ENCODE peak calls at places on chromosomes 16 and 17, in ten cellular contexts. Y is heart right ventricle; D is adrenal gland; Z is AG04450; I is AG09309; T is CD8-positive, alpha-beta T cell; Q is CD4-positive, CD25-positive, alpha-beta regulatory T cell; X is fibroblast of pulmonary artery; B is thoracic aorta; J is left ventricle myocardium inferior. L is an unnamed sample.

GRCh38 chr17:545156-545555 is 169.5 kb downstream of the VPS53 start:
- DNase-seq in Y (no peak), D (no peak), Z (no peak), I (no peak), T (no peak), Q (no peak), X (no peak), B (no peak), J (no peak), L (no peak)

GRCh38 chr16:70598937-70599503 is 47.3 kb upstream of the IL34 start:
- DNase-seq in Y (no peak), D (no peak), Z (no peak), I (no peak), T (no peak), Q (no peak), X (peak), B (no peak), J (no peak), L (no peak)

GRCh38 chr17:42720996-42721583 is 23.8 kb downstream of the EZH1 start:
- DNase-seq in Y (peak), D (no peak), Z (peak), I (peak), T (no peak), Q (peak), X (peak), B (no peak), J (no peak), L (peak)

GRCh38 chr17:77681820-77682219 is 276.7 kb upstream of the TNRC6C start:
- DNase-seq in Y (peak), D (no peak), Z (no peak), I (no peak), T (no peak), Q (no peak), X (peak), B (no peak), J (peak), L (no peak)

GRCh38 chr17:16027708-16028584 is 28.3 kb downstream of the TTC19 start:
- DNase-seq in Y (no peak), D (peak), Z (peak), I (peak), T (peak), Q (peak), X (peak), B (no peak), J (no peak), L (peak)

GRCh38 chr16:56424791-56425438 is 430 bp downstream of the AMFR start:
- DNase-seq in Y (peak), D (peak), Z (no peak), I (no peak), T (peak), Q (peak), X (no peak), B (no peak), J (peak), L (peak)

GRCh38 chr16:67185866-67186134 is 2.0 kb upstream of the MATCAP1 start:
- DNase-seq in Y (no peak), D (no peak), Z (no peak), I (no peak), T (no peak), Q (no peak), X (no peak), B (no peak), J (no peak), L (no peak)

GRCh38 chr16:85755929-85756768 is 5.3 kb upstream of the C16orf74 start:
- DNase-seq in Y (no peak), D (no peak), Z (no peak), I (no peak), T (no peak), Q (no peak), X (no peak), B (no peak), J (no peak), L (no peak)

GRCh38 chr17:59436900-59437299 is 105.4 kb downstream of the YPEL2 start:
- DNase-seq in Y (peak), D (no peak), Z (no peak), I (no peak), T (no peak), Q (no peak), X (no peak), B (no peak), J (peak), L (no peak)

GRCh38 chr16:81627024-81627423 is 152.1 kb upstream of the PLCG2 start:
- DNase-seq in Y (no peak), D (no peak), Z (no peak), I (no peak), T (no peak), Q (no peak), X (peak), B (no peak), J (no peak), L (peak)

GRCh38 chr17:58156839-58157803 is 8.9 kb downstream of the OR4D1 start:
- DNase-seq in Y (no peak), D (no peak), Z (no peak), I (no peak), T (peak), Q (peak), X (no peak), B (no peak), J (peak), L (peak)

GRCh38 chr17:2025220-2025621 is at the start of gene RTN4RL1:
- DNase-seq in Y (peak), D (peak), Z (no peak), I (no peak), T (peak), Q (peak), X (peak), B (no peak), J (peak), L (peak)

GRCh38 chr16:25747160-25747758 is 55.5 kb downstream of the HS3ST4 start:
- DNase-seq in Y (no peak), D (peak), Z (no peak), I (no peak), T (no peak), Q (no peak), X (peak), B (no peak), J (no peak), L (peak)

GRCh38 chr17:38606646-38607611 is 1.2 kb upstream of the SRCIN1 start:
- DNase-seq in Y (peak), D (no peak), Z (no peak), I (no peak), T (no peak), Q (no peak), X (no peak), B (no peak), J (peak), L (no peak)

GRCh38 chr16:66925322-66925840 is at the start of gene RRAD:
- DNase-seq in Y (peak), D (peak), Z (no peak), I (no peak), T (no peak), Q (no peak), X (peak), B (peak), J (peak), L (no peak)

GRCh38 chr16:71479420-71479819 is 9.7 kb downstream of the ZNF19 start:
- DNase-seq in Y (no peak), D (no peak), Z (no peak), I (no peak), T (no peak), Q (no peak), X (peak), B (no peak), J (no peak), L (peak)

GRCh38 chr16:1932050-1933028 is 10.7 kb downstream of the MSRB1 start:
- DNase-seq in Y (no peak), D (peak), Z (no peak), I (no peak), T (no peak), Q (no peak), X (peak), B (no peak), J (no peak), L (peak)

GRCh38 chr16:77816293-77816692 is 27.9 kb downstream of the VAT1L start:
- DNase-seq in Y (no peak), D (no peak), Z (peak), I (no peak), T (no peak), Q (no peak), X (peak), B (no peak), J (no peak), L (no peak)

GRCh38 chr16:87634411-87634810 is 32.1 kb downstream of the JPH3 start:
- DNase-seq in Y (no peak), D (no peak), Z (no peak), I (no peak), T (no peak), Q (no peak), X (no peak), B (no peak), J (no peak), L (no peak)

GRCh38 chr16:66478733-66479511 is 51.8 kb downstream of the BEAN1 start:
- DNase-seq in Y (peak), D (peak), Z (no peak), I (no peak), T (peak), Q (peak), X (peak), B (peak), J (peak), L (peak)

GRCh38 chr16:68351991-68352431 is 41.2 kb downstream of the PRMT7 start:
- DNase-seq in Y (no peak), D (no peak), Z (no peak), I (no peak), T (no peak), Q (no peak), X (no peak), B (no peak), J (no peak), L (peak)

GRCh38 chr17:40534431-40535189 is 30.7 kb downstream of the CCR7 start:
- DNase-seq in Y (no peak), D (no peak), Z (no peak), I (no peak), T (no peak), Q (no peak), X (no peak), B (no peak), J (no peak), L (no peak)

GRCh38 chr16:56189990-56190902 is 1.0 kb upstream of the GNAO1 start:
- DNase-seq in Y (no peak), D (no peak), Z (no peak), I (no peak), T (no peak), Q (no peak), X (peak), B (no peak), J (no peak), L (no peak)

GRCh38 chr16:53090591-53091507 is 36.1 kb downstream of the CHD9 start:
- DNase-seq in Y (peak), D (peak), Z (peak), I (peak), T (no peak), Q (no peak), X (peak), B (peak), J (peak), L (peak)

GRCh38 chr16:11384184-11384955 is 39.1 kb downstream of the RMI2 start:
- DNase-seq in Y (no peak), D (no peak), Z (no peak), I (no peak), T (no peak), Q (no peak), X (no peak), B (no peak), J (no peak), L (no peak)

GRCh38 chr17:28751600-28752366 is 8.0 kb downstream of the TRAF4 start:
- DNase-seq in Y (no peak), D (no peak), Z (no peak), I (no peak), T (no peak), Q (no peak), X (no peak), B (no peak), J (no peak), L (no peak)

GRCh38 chr17:28747801-28748750 is 4.3 kb downstream of the TRAF4 start:
- DNase-seq in Y (no peak), D (no peak), Z (no peak), I (no peak), T (no peak), Q (no peak), X (no peak), B (no peak), J (no peak), L (no peak)

GRCh38 chr17:28748852-28749515 is 5.2 kb downstream of the TRAF4 start:
- DNase-seq in Y (no peak), D (no peak), Z (no peak), I (no peak), T (no peak), Q (no peak), X (no peak), B (no peak), J (no peak), L (no peak)

GRCh38 chr17:28749516-28750177 is 5.8 kb downstream of the TRAF4 start:
- DNase-seq in Y (no peak), D (no peak), Z (no peak), I (no peak), T (no peak), Q (no peak), X (no peak), B (no peak), J (no peak), L (no peak)

DNA sequence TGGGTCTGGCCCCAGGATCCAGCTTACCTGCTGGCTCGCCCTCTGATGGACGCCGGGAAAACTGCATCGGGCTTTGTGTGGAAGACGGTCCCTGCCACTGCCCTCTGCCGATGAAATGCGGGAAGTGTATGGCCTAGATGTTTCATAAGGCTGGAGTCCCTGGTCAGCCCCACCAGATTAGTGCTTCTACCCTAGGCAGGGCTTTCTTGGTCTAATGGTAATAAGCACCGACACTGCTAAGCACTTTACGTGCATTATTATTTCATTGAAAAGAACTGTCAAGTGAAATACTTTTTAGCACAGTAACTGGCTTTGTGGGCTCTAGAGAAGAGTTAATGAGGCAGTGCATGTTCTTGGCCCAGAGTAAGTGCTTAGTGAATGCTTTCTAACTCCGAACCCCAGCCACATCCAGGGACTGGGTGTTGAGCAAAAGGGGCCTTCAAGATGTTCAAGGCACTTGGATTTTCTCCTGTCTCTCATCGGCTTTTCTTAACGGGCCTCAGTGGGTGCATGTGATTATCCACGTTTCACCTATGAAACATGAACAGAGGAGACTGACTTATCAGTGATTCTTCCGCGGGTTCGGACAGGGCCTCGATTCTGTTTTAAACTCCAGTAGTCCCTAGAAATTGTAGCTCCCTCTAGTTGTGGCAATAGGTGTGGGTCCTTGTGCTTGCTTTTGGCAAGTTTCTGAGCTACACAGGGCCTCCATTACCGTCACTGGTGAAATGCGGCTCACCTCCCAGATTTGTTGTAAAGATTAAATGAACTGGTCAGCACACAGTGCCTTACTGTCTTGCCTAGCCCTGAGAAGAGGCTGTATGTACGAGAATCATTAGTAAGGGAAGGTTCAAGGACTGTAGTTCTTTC is 6.6 kb downstream of the TRAF4 start:
- DNase-seq in Y (peak), D (peak), Z (peak), I (peak), T (peak), Q (peak), X (peak), B (peak), J (peak), L (peak)
- H3K4me3 ChIP-seq in Y (no peak), D (no peak), Z (no peak), I (no peak), T (no peak), Q (no peak), X (no peak), B (no peak), J (no peak), L (no peak)

GRCh38 chr17:79922798-79923197 is 83.6 kb upstream of the CBX4 start:
- DNase-seq in Y (no peak), D (no peak), Z (no peak), I (no peak), T (no peak), Q (no peak), X (no peak), B (no peak), J (no peak), L (no peak)

GRCh38 chr17:79919862-79920720 is 80.9 kb upstream of the CBX4 start:
- DNase-seq in Y (no peak), D (no peak), Z (no peak), I (no peak), T (no peak), Q (no peak), X (no peak), B (no peak), J (no peak), L (no peak)

GRCh38 chr17:79920751-79921410 is 81.6 kb upstream of the CBX4 start:
- DNase-seq in Y (no peak), D (no peak), Z (no peak), I (no peak), T (no peak), Q (no peak), X (no peak), B (no peak), J (no peak), L (no peak)

GRCh38 chr17:79922161-79922569 is 82.9 kb upstream of the CBX4 start:
- DNase-seq in Y (no peak), D (no peak), Z (no peak), I (no peak), T (no peak), Q (no peak), X (no peak), B (no peak), J (no peak), L (no peak)

DNA sequence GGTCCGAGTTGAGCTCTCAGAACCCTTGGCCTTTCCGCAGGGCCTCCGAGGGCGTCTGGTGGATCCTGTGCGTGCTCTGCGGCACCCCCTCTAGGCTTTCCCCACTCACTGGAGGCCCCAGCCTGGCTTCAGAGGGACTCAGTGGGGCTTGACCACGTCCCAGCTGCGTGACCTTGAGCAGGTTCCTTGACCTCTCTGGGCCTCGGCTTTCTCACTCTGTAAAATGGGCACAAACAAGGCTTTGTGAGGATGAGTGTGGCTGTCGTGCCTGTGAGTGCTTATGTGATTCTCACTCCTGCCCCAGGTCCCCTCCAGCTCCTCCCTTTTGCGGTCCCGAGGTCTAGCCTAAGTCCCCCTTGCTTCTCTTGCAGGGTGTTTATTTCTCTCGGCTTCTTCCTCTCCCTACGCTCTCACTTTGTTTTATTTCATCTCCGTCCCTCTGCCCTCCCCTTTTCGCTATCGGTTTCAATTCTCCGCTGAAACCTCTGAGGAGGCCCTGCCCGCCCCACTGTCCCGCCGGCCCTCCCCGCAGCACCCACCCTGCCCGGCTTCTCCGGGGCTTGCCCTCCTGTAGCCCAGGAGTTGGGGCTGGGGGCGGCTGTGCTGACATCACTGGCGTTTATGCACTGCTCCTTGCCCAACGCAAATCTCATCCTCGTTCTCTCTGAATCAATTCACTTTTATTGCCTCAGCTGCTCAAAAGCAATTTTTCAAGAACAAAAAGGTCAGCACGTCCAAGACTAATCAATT is 82.3 kb upstream of the CBX4 start:
- DNase-seq in Y (no peak), D (no peak), Z (no peak), I (no peak), T (no peak), Q (no peak), X (no peak), B (no peak), J (no peak), L (no peak)
- H3K4me3 ChIP-seq in Y (no peak), D (no peak), Z (peak), I (peak), T (no peak), Q (no peak), X (no peak), B (no peak), J (no peak), L (no peak)

GRCh38 chr17:65562206-65562531 is 721 bp upstream of the AXIN2 start:
- DNase-seq in Y (no peak), D (no peak), Z (no peak), I (no peak), T (no peak), Q (no peak), X (no peak), B (no peak), J (no peak), L (no peak)

GRCh38 chr17:65559802-65560627 is 1.4 kb downstream of the AXIN2 start:
- DNase-seq in Y (no peak), D (peak), Z (no peak), I (no peak), T (peak), Q (peak), X (peak), B (no peak), J (peak), L (no peak)

GRCh38 chr17:65561394-65562205 is at the start of gene AXIN2:
- DNase-seq in Y (peak), D (peak), Z (peak), I (peak), T (peak), Q (peak), X (peak), B (peak), J (peak), L (peak)

GRCh38 chr17:65559483-65559801 is 2.0 kb downstream of the AXIN2 start:
- DNase-seq in Y (no peak), D (no peak), Z (no peak), I (no peak), T (no peak), Q (no peak), X (no peak), B (no peak), J (no peak), L (no peak)

DNA sequence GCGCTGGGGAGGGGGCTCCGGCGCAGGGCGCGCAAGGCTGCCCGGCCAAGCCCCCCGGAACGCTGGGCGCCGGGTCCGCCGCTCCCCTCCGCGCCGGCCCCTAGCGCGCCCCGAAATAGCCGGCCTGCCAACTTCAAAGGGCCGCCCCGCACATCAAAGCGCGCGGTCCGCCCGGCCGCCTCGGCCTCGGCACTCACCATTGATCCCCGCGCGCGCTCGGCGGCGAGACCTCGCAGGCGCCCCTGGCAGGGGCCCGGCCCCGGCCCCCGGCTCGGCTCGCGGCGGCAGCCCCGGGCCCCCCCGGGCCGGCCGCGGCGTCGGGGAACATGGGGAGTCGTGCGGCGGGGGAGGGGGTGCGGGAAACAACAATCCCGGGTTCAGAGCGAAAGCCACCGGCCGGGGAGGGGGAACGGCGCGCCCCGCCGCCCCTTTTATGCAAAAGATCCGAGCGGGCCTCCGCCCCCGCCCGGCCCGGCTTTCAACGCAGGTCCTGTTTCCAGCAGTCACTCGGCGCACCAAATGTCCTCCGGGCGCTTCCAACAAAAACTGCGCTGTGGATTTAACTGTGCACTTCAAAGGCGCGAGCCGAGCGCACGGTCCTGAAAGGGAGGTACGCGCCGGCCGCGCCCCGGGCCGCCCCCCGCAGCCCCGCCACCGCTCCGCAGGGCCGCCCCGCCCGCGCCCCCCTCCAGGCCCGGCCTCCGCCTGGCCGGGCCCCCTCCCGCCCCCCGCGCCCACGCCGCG is 648 bp downstream of the AXIN2 start:
- DNase-seq in Y (peak), D (peak), Z (peak), I (peak), T (peak), Q (peak), X (peak), B (peak), J (peak), L (peak)
- H3K4me3 ChIP-seq in Y (peak), D (no peak), Z (peak), I (peak), T (peak), Q (no peak), X (peak), B (no peak), J (no peak), L (peak)

DNA sequence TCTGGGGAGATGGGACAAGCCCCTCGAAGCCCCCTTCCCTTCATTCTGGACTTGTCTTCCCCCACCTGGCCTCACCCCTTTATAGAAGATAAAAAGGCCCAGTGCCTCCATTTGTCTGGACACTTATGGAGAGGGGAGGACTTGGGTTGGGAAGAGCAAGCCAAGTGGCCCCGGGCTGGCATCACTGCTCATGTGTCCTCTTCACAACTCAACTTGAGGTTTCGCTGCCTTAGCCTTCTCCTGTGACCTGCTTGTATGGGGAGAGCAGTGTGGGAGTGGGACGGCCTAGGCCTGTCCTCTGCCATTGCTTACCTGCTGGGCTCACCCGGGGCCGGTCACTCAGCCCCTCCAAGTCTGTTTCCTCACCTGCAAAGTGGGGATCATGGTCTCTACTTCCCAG is 1.4 kb downstream of the PAQR4 start:
- DNase-seq in Y (no peak), D (no peak), Z (no peak), I (no peak), T (no peak), Q (no peak), X (no peak), B (no peak), J (no peak), L (no peak)
- H3K4me3 ChIP-seq in Y (peak), D (peak), Z (peak), I (peak), T (no peak), Q (no peak), X (no peak), B (peak), J (peak), L (peak)

L was measured in epithelial cell of esophagus.